ENCODE peak calls at places on chromosomes 6 and 20, in five cellular contexts. D is H9, Y is NCI-H748 treated with DMSO at 0.1 percent for 48 hours, N is DMS153, L is heart right ventricle. W is an unnamed sample.

GRCh38 chr6:6479706-6480250 is 108.7 kb upstream of the LY86 start:
- DNase-seq in D (no peak), Y (no peak), N (no peak), L (no peak), W (no peak)

GRCh38 chr20:50012282-50013263 is 29.8 kb downstream of the SNAI1 start:
- DNase-seq in D (no peak), Y (no peak), N (no peak), L (no peak), W (no peak)

GRCh38 chr6:18477301-18477941 is 90.3 kb downstream of the RNF144B start:
- DNase-seq in D (no peak), Y (no peak), N (no peak), L (no peak), W (peak)

GRCh38 chr20:57214427-57214826 is 52.0 kb downstream of the BMP7 start:
- DNase-seq in D (no peak), Y (no peak), N (no peak), L (no peak), W (no peak)

GRCh38 chr6:37100740-37101139 is 69.2 kb upstream of the PIM1 start:
- DNase-seq in D (no peak), Y (no peak), N (no peak), L (no peak), W (no peak)

GRCh38 chr6:152696543-152696942 is 1.2 kb upstream of the MYCT1 start:
- DNase-seq in D (no peak), Y (no peak), N (no peak), L (no peak), W (no peak)

GRCh38 chr6:159935065-159935464 is 33.8 kb upstream of the IGF2R start:
- DNase-seq in D (no peak), Y (no peak), N (no peak), L (no peak), W (no peak)

GRCh38 chr6:79687759-79688158 is 56.6 kb downstream of the SH3BGRL2 start:
- DNase-seq in D (no peak), Y (peak), N (peak), L (no peak), W (peak)

GRCh38 chr6:7542065-7542877 is 800 bp downstream of the DSP start:
- DNase-seq in D (peak), Y (peak), N (no peak), L (peak), W (peak)

GRCh38 chr6:111361648-111362047 is 121.4 kb downstream of the REV3L start:
- DNase-seq in D (peak), Y (no peak), N (no peak), L (peak), W (peak)

GRCh38 chr6:33908025-33908424 is 104.2 kb upstream of the MLN start:
- DNase-seq in D (no peak), Y (no peak), N (no peak), L (no peak), W (no peak)